ENCODE peak calls at places on chromosomes 13 and 19, in eight cellular contexts. O, I, U, M, V, X, J and F are unnamed samples.

GRCh38 chr13:43006893-43007631 is 15.0 kb upstream of the EPSTI1 start:
- DNase-seq in O (peak; percentile 80), I (no peak), U (no peak), M (no peak), V (no peak), X (no peak), J (peak; percentile 52), F (no peak)

GRCh38 chr19:9139609-9140158 is 513 bp upstream of the ZNF317 start:
- DNase-seq in O (no peak), I (no peak), U (no peak), M (no peak), V (no peak), X (no peak), J (peak; percentile 1), F (no peak)

GRCh38 chr13:70668293-70668692 is 560.0 kb upstream of the KLHL1 start:
- DNase-seq in O (no peak), I (no peak), U (no peak), M (no peak), V (peak; percentile 42), X (no peak), J (no peak), F (peak; percentile 6)

GRCh38 chr19:30932854-30933253 is 416.4 kb downstream of the TSHZ3 start:
- DNase-seq in O (no peak), I (no peak), U (no peak), M (no peak), V (no peak), X (no peak), J (no peak), F (no peak)

GRCh38 chr19:33686687-33687541 is 65.2 kb downstream of the CHST8 start:
- DNase-seq in O (no peak), I (no peak), U (no peak), M (no peak), V (no peak), X (no peak), J (no peak), F (no peak)

GRCh38 chr13:60397693-60398437 is 845 bp downstream of the TDRD3 start:
- DNase-seq in O (peak; percentile 17), I (peak; percentile 73), U (peak; percentile 50), M (peak; percentile 57), V (peak; percentile 58), X (peak; percentile 68), J (peak; percentile 73), F (no peak)

GRCh38 chr19:29520390-29520789 is 5.4 kb upstream of the VSTM2B start:
- DNase-seq in O (no peak), I (no peak), U (no peak), M (no peak), V (no peak), X (no peak), J (no peak), F (no peak)

GRCh38 chr19:41928221-41928683 is at the start of gene ERFL:
- DNase-seq in O (no peak), I (no peak), U (no peak), M (no peak), V (no peak), X (no peak), J (no peak), F (no peak)

GRCh38 chr19:48810151-48810550 is 678 bp downstream of the BCAT2 start:
- DNase-seq in O (no peak), I (no peak), U (no peak), M (no peak), V (no peak), X (no peak), J (no peak), F (no peak)

GRCh38 chr13:110018009-110018408 is 231.6 kb upstream of the IRS2 start:
- DNase-seq in O (no peak), I (no peak), U (no peak), M (no peak), V (no peak), X (no peak), J (no peak), F (no peak)
- TF ChIP-seq CTCF in O (no peak), I (no peak), U (no peak), M (no peak), V (no peak), X (no peak), J (no peak), F (no peak)

GRCh38 chr19:13860679-13861391 is 16.1 kb upstream of the NANOS3 start:
- DNase-seq in O (no peak), I (peak; percentile 27), U (no peak), M (no peak), V (no peak), X (no peak), J (no peak), F (no peak)
- H3K4me3 ChIP-seq in O (no peak overlapping the region), I (no peak overlapping the region), U (no peak overlapping the region), M (no peak overlapping the region), V (no peak overlapping the region), X (peak overlapping the region; percentile 63), J (no peak overlapping the region), F (no peak overlapping the region)

DNA sequence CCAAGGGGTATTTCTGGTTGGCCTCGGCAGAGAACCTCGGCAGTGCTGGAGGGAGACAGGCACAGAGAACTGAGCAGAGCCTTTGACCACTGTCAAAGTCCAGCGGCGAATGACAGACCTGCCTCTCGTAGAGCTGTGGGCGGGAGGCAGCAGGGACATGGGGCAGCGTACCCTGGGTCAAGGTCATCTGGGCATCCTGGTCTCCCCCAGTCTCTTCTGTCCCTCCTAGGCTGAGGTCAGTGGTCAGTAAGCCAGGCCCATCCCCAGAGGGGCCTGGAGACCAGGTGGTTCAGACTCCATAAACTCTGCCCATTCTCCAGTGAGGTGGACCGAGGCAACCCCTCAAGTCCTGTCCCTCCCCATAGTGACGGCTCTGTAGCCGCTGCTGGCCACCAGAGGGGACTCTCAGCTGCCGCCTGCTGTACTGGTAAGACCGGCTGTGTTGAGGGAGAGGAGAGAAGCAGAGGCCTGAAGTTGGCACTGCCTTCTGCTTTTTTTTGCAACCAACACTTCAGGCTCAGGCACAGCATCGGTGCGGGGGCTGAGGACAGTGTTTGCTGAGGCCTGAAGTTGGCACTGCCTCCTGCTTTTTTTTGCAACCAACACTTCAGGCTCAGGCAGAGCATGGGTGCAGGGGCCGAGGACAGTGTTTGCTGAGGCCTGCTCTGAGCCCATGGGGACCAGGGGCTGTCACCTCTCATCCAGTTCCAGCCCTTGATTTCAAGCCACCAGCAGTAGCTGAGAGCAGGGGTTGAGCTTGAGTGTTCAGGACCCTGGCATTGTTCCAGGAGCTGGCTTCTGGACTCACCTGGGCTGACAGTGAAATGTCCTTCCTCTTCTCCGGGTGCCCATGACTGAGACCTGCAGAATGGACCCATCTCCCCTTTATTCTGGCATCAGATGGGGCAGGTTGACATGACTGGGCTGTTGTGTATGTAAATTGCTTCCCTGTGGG is at the start of gene PGLYRP2:
- DNase-seq in O (no peak), I (no peak), U (no peak), M (no peak), V (peak; percentile 58), X (no peak), J (no peak), F (no peak)
- TF ChIP-seq CTCF in O (no peak), I (no peak), U (no peak), M (no peak), V (peak; percentile 14), X (no peak), J (no peak), F (peak; percentile 11)

GRCh38 chr13:50152224-50152623 is 137.0 kb downstream of the KCNRG start:
- DNase-seq in O (no peak), I (no peak), U (no peak), M (no peak), V (no peak), X (no peak), J (peak; percentile 19), F (no peak)
- H3K4me3 ChIP-seq in O (no peak overlapping the region), I (no peak overlapping the region), U (peak overlapping the region; percentile 9), M (no peak overlapping the region), V (no peak overlapping the region), X (peak overlapping the region; percentile 49), J (peak overlapping the region; percentile 1), F (peak overlapping the region; percentile 25)

GRCh38 chr13:36509369-36509768 is 77.1 kb downstream of the CCNA1 start:
- DNase-seq in O (no peak), I (no peak), U (no peak), M (no peak), V (no peak), X (no peak), J (no peak), F (no peak)
- TF ChIP-seq CTCF in O (peak; percentile 16), I (no peak), U (no peak), M (no peak), V (no peak), X (no peak), J (no peak), F (peak; percentile 17)